ENCODE peak calls at places on chromosomes 12 and 14, in ten cellular contexts. N is neural crest cell, R is Calu3, F is cardiac fibroblast, G is MCF 10A, Q is activated B cell treated with CpG ODN at 0.5 μM for 24 hours, I is IMR-90, K is AG09309, C is cardiac muscle cell, V is omental fat pad. S is an unnamed sample.

GRCh38 chr12:93569656-93570551 is 2.6 kb upstream of the SOCS2 start:
- DNase-seq in N (peak; percentile 86), R (peak; percentile 89), F (peak; percentile 90), G (peak; percentile 91), Q (peak; percentile 60), I (peak; percentile 84), K (no peak), C (peak; percentile 93), V (peak; percentile 68), S (peak; percentile 85)

GRCh38 chr12:106304797-106305196 is 2.3 kb downstream of the TCP11L2 start:
- DNase-seq in N (no peak), R (no peak), F (no peak), G (no peak), Q (no peak), I (no peak), K (no peak), C (no peak), V (no peak), S (peak; percentile 42)

GRCh38 chr12:107079172-107080011 is 14.0 kb downstream of the CRY1 start:
- DNase-seq in N (no peak), R (no peak), F (peak; percentile 60), G (peak; percentile 35), Q (no peak), I (peak; percentile 61), K (no peak), C (peak; percentile 11), V (no peak), S (peak; percentile 47)

GRCh38 chr14:97270308-97270707 is 473.1 kb downstream of the VRK1 start:
- DNase-seq in N (no peak), R (no peak), F (no peak), G (peak; percentile 45), Q (no peak), I (no peak), K (no peak), C (no peak), V (no peak), S (no peak)

GRCh38 chr12:104334581-104334980 is 31.0 kb downstream of the EID3 start:
- DNase-seq in N (no peak), R (no peak), F (no peak), G (no peak), Q (no peak), I (no peak), K (no peak), C (no peak), V (no peak), S (no peak)

GRCh38 chr14:66511849-66512248 is 3.9 kb downstream of the GPHN start:
- DNase-seq in N (no peak), R (no peak), F (no peak), G (no peak), Q (no peak), I (no peak), K (no peak), C (no peak), V (no peak), S (no peak)

GRCh38 chr12:15677207-15677606 is 112.0 kb downstream of the EPS8 start:
- DNase-seq in N (no peak), R (no peak), F (no peak), G (no peak), Q (no peak), I (no peak), K (no peak), C (no peak), V (no peak), S (no peak)

GRCh38 chr12:124953689-124954405 is 35.1 kb downstream of the DHX37 start:
- DNase-seq in N (no peak), R (no peak), F (no peak), G (no peak), Q (no peak), I (no peak), K (no peak), C (no peak), V (no peak), S (no peak)

GRCh38 chr12:24393105-24393504 is 443.6 kb upstream of the SOX5 start:
- DNase-seq in N (no peak), R (no peak), F (no peak), G (no peak), Q (no peak), I (no peak), K (no peak), C (no peak), V (no peak), S (no peak)

GRCh38 chr12:28998662-28999120 is 150.4 kb upstream of the FAR2 start:
- DNase-seq in N (no peak), R (peak; percentile 31), F (peak; percentile 67), G (peak; percentile 46), Q (no peak), I (peak; percentile 56), K (peak; percentile 41), C (peak; percentile 2), V (no peak), S (peak; percentile 47)

GRCh38 chr14:74826574-74826973 is 49.4 kb downstream of the PROX2 start:
- DNase-seq in N (no peak), R (no peak), F (no peak), G (no peak), Q (no peak), I (no peak), K (no peak), C (no peak), V (no peak), S (no peak)

GRCh38 chr14:95685978-95686922 is at the start of gene TCL1B:
- DNase-seq in N (no peak), R (no peak), F (no peak), G (no peak), Q (no peak), I (no peak), K (no peak), C (no peak), V (no peak), S (no peak)

GRCh38 chr12:44184499-44185206 is 348.8 kb downstream of the TMEM117 start:
- DNase-seq in N (no peak), R (no peak), F (no peak), G (no peak), Q (no peak), I (no peak), K (no peak), C (no peak), V (no peak), S (no peak)

GRCh38 chr14:24272442-24272841 is 1.0 kb upstream of the RABGGTA start:
- DNase-seq in N (no peak), R (no peak), F (no peak), G (no peak), Q (no peak), I (no peak), K (no peak), C (no peak), V (no peak), S (no peak)

GRCh38 chr14:24275524-24276139 is 4.2 kb upstream of the RABGGTA start:
- DNase-seq in N (no peak), R (no peak), F (no peak), G (no peak), Q (no peak), I (no peak), K (no peak), C (no peak), V (no peak), S (no peak)

GRCh38 chr14:24271834-24272263 is 452 bp upstream of the RABGGTA start:
- DNase-seq in N (no peak), R (no peak), F (no peak), G (no peak), Q (no peak), I (no peak), K (no peak), C (no peak), V (no peak), S (no peak)

GRCh38 chr14:24274101-24274543 is 2.7 kb upstream of the RABGGTA start:
- DNase-seq in N (no peak), R (peak; percentile 13), F (peak; percentile 10), G (peak; percentile 95), Q (peak; percentile 32), I (peak; percentile 31), K (no peak), C (no peak), V (no peak), S (no peak)

DNA sequence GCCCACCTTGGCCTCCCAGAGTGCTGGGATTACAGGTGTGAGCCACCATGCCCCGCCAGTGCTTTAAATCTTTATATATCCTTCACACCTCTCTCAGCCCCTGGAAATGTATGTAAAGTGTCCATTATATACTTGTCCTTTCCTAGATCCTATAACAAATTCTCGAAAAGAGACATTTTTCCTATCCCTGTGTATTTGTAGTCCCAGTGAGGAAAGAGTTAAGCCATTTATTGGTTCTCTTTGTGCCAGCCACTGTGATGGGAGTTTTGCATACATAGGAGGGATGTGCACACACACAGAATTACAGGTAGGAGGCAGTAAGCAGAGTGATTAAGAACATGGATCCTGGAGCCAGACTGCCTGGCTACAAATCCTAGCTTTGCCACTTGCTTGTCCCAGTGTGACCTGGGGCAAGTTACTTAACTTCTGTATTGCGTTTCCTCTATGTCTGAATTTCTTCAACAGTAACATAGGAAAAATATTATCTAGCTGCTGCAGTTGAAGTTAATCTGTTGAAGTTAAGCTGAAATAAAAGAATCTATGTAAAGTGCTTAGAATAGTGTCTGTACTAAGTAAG is 2.1 kb upstream of the RABGGTA start:
- DNase-seq in N (no peak), R (no peak), F (peak; percentile 8), G (peak; percentile 62), Q (no peak), I (no peak), K (no peak), C (no peak), V (no peak), S (no peak)
- TF ChIP-seq CTCF in N (no peak), R (no peak), F (no peak), G (no peak), Q (no peak), I (no peak), K (no peak), C (no peak), V (no peak), S (no peak)

GRCh38 chr12:119956047-119956446 is 33.0 kb upstream of the BICDL1 start:
- DNase-seq in N (no peak), R (no peak), F (peak; percentile 4), G (peak; percentile 7), Q (no peak), I (no peak), K (no peak), C (no peak), V (no peak), S (no peak)
- TF ChIP-seq CTCF in N (no peak), R (no peak), F (no peak), G (no peak), Q (no peak), I (no peak), K (no peak), C (no peak), V (no peak), S (no peak)

GRCh38 chr14:33451211-33451610 is 499.7 kb downstream of the EGLN3 start:
- DNase-seq in N (no peak), R (no peak), F (no peak), G (no peak), Q (no peak), I (no peak), K (no peak), C (peak; percentile 51), V (no peak), S (no peak)
- TF ChIP-seq CTCF in N (no peak), R (no peak), F (no peak), G (no peak), Q (no peak), I (no peak), K (no peak), C (no peak), V (no peak), S (no peak)

GRCh38 chr14:36070056-36071043 is 106.2 kb downstream of the PTCSC3 start:
- DNase-seq in N (peak; percentile 65), R (peak; percentile 78), F (peak; percentile 67), G (peak; percentile 79), Q (no peak), I (peak; percentile 64), K (peak; percentile 17), C (peak; percentile 77), V (no peak), S (peak; percentile 71)
- TF ChIP-seq CTCF in N (peak; percentile 84), R (peak; percentile 73), F (peak; percentile 81), G (peak; percentile 82), Q (no peak), I (peak; percentile 82), K (peak; percentile 84), C (peak; percentile 88), V (no peak), S (peak; percentile 97)

GRCh38 chr12:13981296-13981962 is at the start of gene GRIN2B:
- DNase-seq in N (peak; percentile 27), R (no peak), F (no peak), G (no peak), Q (no peak), I (no peak), K (no peak), C (peak; percentile 22), V (no peak), S (no peak)
- TF ChIP-seq CTCF in N (no peak), R (no peak), F (no peak), G (no peak), Q (no peak), I (no peak), K (no peak), C (no peak), V (no peak), S (no peak)

S was measured in AG10803.